ENCODE peak calls at places on chromosomes 1 and 21, in seven cellular contexts. S is progenitor cell of endocrine pancreas, T is A549, A is GM13977, V is AG09309, K is NB4, E is CD14-positive monocyte. H is an unnamed sample.

GRCh38 chr1:228379666-228380065 is 27.0 kb downstream of the TRIM11 start:
- DNase-seq in S (no peak), T (no peak), A (no peak), V (no peak), K (no peak), E (peak), H (no peak)

GRCh38 chr1:78038071-78038470 is 7.7 kb upstream of the GIPC2 start:
- DNase-seq in S (no peak), T (peak), A (no peak), V (no peak), K (no peak), E (no peak), H (no peak)

GRCh38 chr1:44293761-44294315 is 61.2 kb downstream of the ERI3 start:
- DNase-seq in S (no peak), T (no peak), A (no peak), V (no peak), K (no peak), E (no peak), H (no peak)

GRCh38 chr1:78440381-78440793 is 50.4 kb upstream of the PTGFR start:
- DNase-seq in S (no peak), T (no peak), A (no peak), V (peak), K (no peak), E (no peak), H (no peak)

GRCh38 chr1:212238552-212238951 is 46.7 kb upstream of the PPP2R5A start:
- DNase-seq in S (no peak), T (no peak), A (no peak), V (no peak), K (no peak), E (no peak), H (no peak)

GRCh38 chr21:45538381-45539045 is 3.7 kb downstream of the SLC19A1 start:
- DNase-seq in S (no peak), T (no peak), A (no peak), V (no peak), K (no peak), E (peak), H (no peak)

GRCh38 chr1:3352952-3353331 is 101.5 kb upstream of the ARHGEF16 start:
- DNase-seq in S (no peak), T (no peak), A (no peak), V (no peak), K (peak), E (no peak), H (no peak)

GRCh38 chr1:214476958-214477870 is 74.2 kb downstream of the PTPN14 start:
- DNase-seq in S (no peak), T (no peak), A (no peak), V (peak), K (no peak), E (no peak), H (no peak)

GRCh38 chr1:7899741-7900140 is 40.9 kb downstream of the TNFRSF9 start:
- DNase-seq in S (no peak), T (no peak), A (no peak), V (no peak), K (peak), E (no peak), H (no peak)

GRCh38 chr1:55035904-55036303 is 3.4 kb upstream of the PCSK9 start:
- DNase-seq in S (no peak), T (peak), A (no peak), V (no peak), K (peak), E (no peak), H (no peak)
- TF ChIP-seq CTCF in S (peak), T (no peak), A (no peak), V (no peak), K (no peak), E (peak), H (no peak)

GRCh38 chr1:4830756-4831155 is 176.3 kb downstream of the AJAP1 start:
- DNase-seq in S (no peak), T (no peak), A (no peak), V (no peak), K (peak), E (no peak), H (no peak)

GRCh38 chr1:4820543-4820942 is 166.1 kb downstream of the AJAP1 start:
- DNase-seq in S (no peak), T (no peak), A (no peak), V (no peak), K (no peak), E (no peak), H (no peak)

DNA sequence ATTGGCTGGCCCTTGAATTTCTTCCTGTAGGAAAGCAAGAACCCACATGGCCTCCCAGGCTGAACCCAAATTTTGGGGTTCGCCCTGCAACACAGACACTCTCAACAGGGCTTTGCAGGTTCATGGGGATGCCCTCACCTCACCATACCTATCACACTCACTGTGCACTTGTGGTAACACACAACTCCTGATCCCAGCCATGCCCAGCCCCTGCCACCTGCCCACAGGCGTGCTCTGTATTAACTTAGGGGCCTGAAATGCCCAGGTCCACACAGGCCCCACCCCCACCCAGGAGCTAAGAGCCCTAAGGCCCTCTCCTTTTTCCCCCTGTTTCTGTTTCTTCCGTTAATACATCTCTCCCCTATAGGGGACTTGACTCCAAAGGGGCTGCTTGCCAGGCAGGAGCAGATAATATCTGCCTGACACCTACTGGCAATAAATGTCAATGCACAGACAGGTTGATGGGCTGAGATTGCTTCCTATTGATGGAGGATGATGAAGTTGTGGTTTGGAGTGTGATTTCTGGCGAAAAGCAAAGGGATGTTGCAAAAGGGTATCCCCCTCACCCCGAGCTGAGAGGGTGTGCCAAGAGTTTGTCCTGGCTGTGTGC is 171.5 kb downstream of the AJAP1 start:
- DNase-seq in S (no peak), T (peak), A (peak), V (no peak), K (peak), E (no peak), H (peak)
- TF ChIP-seq CTCF in S (peak), T (peak), A (peak), V (no peak), K (peak), E (no peak), H (peak)

GRCh38 chr1:219385786-219386427 is 212.2 kb downstream of the LYPLAL1 start:
- DNase-seq in S (peak), T (peak), A (peak), V (no peak), K (peak), E (no peak), H (peak)
- TF ChIP-seq CTCF in S (peak), T (peak), A (peak), V (peak), K (peak), E (peak), H (peak)

GRCh38 chr1:62989497-62989896 is 205.6 kb downstream of the ATG4C start:
- DNase-seq in S (no peak), T (peak), A (no peak), V (no peak), K (no peak), E (no peak), H (no peak)
- TF ChIP-seq CTCF in S (no peak), T (no peak), A (no peak), V (no peak), K (no peak), E (no peak), H (no peak)